ENCODE peak calls at places on chromosomes 1 and 21, in five cellular contexts. One of them, this sample, is unnamed.

GRCh38 chr1:98325646-98326441 is 335.7 kb upstream of the SNX7 start:
- DNase-seq in fibroblast of lung: peak; percentile 92
- DNase-seq in H1: no peak
- DNase-seq in neural progenitor cell: no peak
- DNase-seq in endothelial cell of umbilical vein: peak; percentile 91
- DNase-seq in this sample: peak; percentile 36

GRCh38 chr1:62436039-62436465 is 797 bp upstream of the USP1 start:
- DNase-seq in fibroblast of lung: no peak
- DNase-seq in endothelial cell of umbilical vein: no peak
- DNase-seq in neural progenitor cell: no peak
- DNase-seq in H1: no peak
- DNase-seq in this sample: no peak

GRCh38 chr1:103461171-103462105 is 64.1 kb upstream of the RNPC3 start:
- DNase-seq in fibroblast of lung: peak; percentile 35
- DNase-seq in neural progenitor cell: peak; percentile 10
- DNase-seq in H1: no peak
- DNase-seq in endothelial cell of umbilical vein: peak; percentile 18
- DNase-seq in this sample: no peak

GRCh38 chr21:45202344-45202743 is 85.4 kb downstream of the POFUT2 start:
- DNase-seq in H1: no peak
- DNase-seq in neural progenitor cell: no peak
- DNase-seq in fibroblast of lung: no peak
- DNase-seq in endothelial cell of umbilical vein: no peak
- DNase-seq in this sample: no peak

GRCh38 chr21:35050348-35051286 is 1.5 kb upstream of the RUNX1 start:
- DNase-seq in endothelial cell of umbilical vein: no peak
- DNase-seq in neural progenitor cell: no peak
- DNase-seq in fibroblast of lung: no peak
- DNase-seq in H1: no peak
- DNase-seq in this sample: no peak

GRCh38 chr1:16236091-16236494 is 890 bp downstream of the CPLANE2 start:
- DNase-seq in H1: no peak
- DNase-seq in neural progenitor cell: peak; percentile 46
- DNase-seq in fibroblast of lung: no peak
- DNase-seq in endothelial cell of umbilical vein: peak; percentile 39
- DNase-seq in this sample: peak; percentile 66

GRCh38 chr21:36450511-36450910 is 29.4 kb downstream of the CLDN14 start:
- DNase-seq in neural progenitor cell: no peak
- DNase-seq in fibroblast of lung: no peak
- DNase-seq in H1: no peak
- DNase-seq in endothelial cell of umbilical vein: peak; percentile 57
- DNase-seq in this sample: no peak

GRCh38 chr1:200960236-200960947 is 63.1 kb downstream of the KIF21B start:
- DNase-seq in endothelial cell of umbilical vein: no peak
- DNase-seq in neural progenitor cell: no peak
- DNase-seq in fibroblast of lung: no peak
- DNase-seq in H1: no peak
- DNase-seq in this sample: no peak

GRCh38 chr1:14999441-14999840 is 154.1 kb upstream of the TMEM51 start:
- DNase-seq in H1: no peak
- DNase-seq in endothelial cell of umbilical vein: no peak
- DNase-seq in neural progenitor cell: no peak
- DNase-seq in fibroblast of lung: no peak
- DNase-seq in this sample: no peak

GRCh38 chr1:181396811-181397210 is 86.5 kb upstream of the CACNA1E start:
- DNase-seq in neural progenitor cell: no peak
- DNase-seq in endothelial cell of umbilical vein: no peak
- DNase-seq in fibroblast of lung: no peak
- DNase-seq in H1: no peak
- DNase-seq in this sample: no peak

GRCh38 chr1:183953031-183953430 is 84.5 kb downstream of the COLGALT2 start:
- DNase-seq in H1: no peak
- DNase-seq in endothelial cell of umbilical vein: no peak
- DNase-seq in fibroblast of lung: peak; percentile 11
- DNase-seq in neural progenitor cell: no peak
- DNase-seq in this sample: no peak

GRCh38 chr21:36873511-36873910 is 93.0 kb downstream of the HLCS start:
- DNase-seq in fibroblast of lung: no peak
- DNase-seq in endothelial cell of umbilical vein: no peak
- DNase-seq in H1: no peak
- DNase-seq in neural progenitor cell: no peak
- DNase-seq in this sample: no peak

GRCh38 chr1:236035681-236036101 is 29.2 kb downstream of the NID1 start:
- DNase-seq in endothelial cell of umbilical vein: no peak
- DNase-seq in H1: no peak
- DNase-seq in fibroblast of lung: peak; percentile 76
- DNase-seq in neural progenitor cell: no peak
- DNase-seq in this sample: no peak

GRCh38 chr1:51295926-51296325 is 34.4 kb downstream of the TTC39A start:
- DNase-seq in fibroblast of lung: no peak
- DNase-seq in H1: no peak
- DNase-seq in neural progenitor cell: no peak
- DNase-seq in endothelial cell of umbilical vein: no peak
- DNase-seq in this sample: no peak

GRCh38 chr1:6246497-6247295 is 2.7 kb downstream of the HES3 start:
- DNase-seq in neural progenitor cell: peak; percentile 95
- DNase-seq in H1: no peak
- DNase-seq in fibroblast of lung: peak; percentile 76
- DNase-seq in endothelial cell of umbilical vein: peak; percentile 58
- DNase-seq in this sample: peak; percentile 85
- TF ChIP-seq CTCF in neural progenitor cell: peak; percentile 86
- TF ChIP-seq CTCF in H1: no peak
- TF ChIP-seq CTCF in fibroblast of lung: peak; percentile 84
- TF ChIP-seq CTCF in endothelial cell of umbilical vein: peak; percentile 81
- TF ChIP-seq CTCF in this sample: peak; percentile 95

GRCh38 chr1:214449371-214449770 is 102.0 kb downstream of the PTPN14 start:
- DNase-seq in fibroblast of lung: no peak
- DNase-seq in H1: no peak
- DNase-seq in neural progenitor cell: no peak
- DNase-seq in endothelial cell of umbilical vein: no peak
- DNase-seq in this sample: no peak
- H3K27me3 ChIP-seq in fibroblast of lung: no peaks in the 10 kb centered on the region
- H3K27me3 ChIP-seq in H1: no peaks in the 10 kb centered on the region
- H3K27me3 ChIP-seq in neural progenitor cell: no peaks in the 10 kb centered on the region
- H3K27me3 ChIP-seq in endothelial cell of umbilical vein: no peaks in the 10 kb centered on the region
- H3K27me3 ChIP-seq in this sample: no peaks in the 10 kb centered on the region

GRCh38 chr1:199608414-199608813 is 419.1 kb upstream of the NR5A2 start:
- DNase-seq in neural progenitor cell: no peak
- DNase-seq in H1: no peak
- DNase-seq in fibroblast of lung: no peak
- DNase-seq in endothelial cell of umbilical vein: no peak
- DNase-seq in this sample: no peak

GRCh38 chr1:199616947-199617346 is 410.6 kb upstream of the NR5A2 start:
- DNase-seq in fibroblast of lung: no peak
- DNase-seq in neural progenitor cell: no peak
- DNase-seq in endothelial cell of umbilical vein: peak; percentile 6
- DNase-seq in H1: no peak
- DNase-seq in this sample: no peak

DNA sequence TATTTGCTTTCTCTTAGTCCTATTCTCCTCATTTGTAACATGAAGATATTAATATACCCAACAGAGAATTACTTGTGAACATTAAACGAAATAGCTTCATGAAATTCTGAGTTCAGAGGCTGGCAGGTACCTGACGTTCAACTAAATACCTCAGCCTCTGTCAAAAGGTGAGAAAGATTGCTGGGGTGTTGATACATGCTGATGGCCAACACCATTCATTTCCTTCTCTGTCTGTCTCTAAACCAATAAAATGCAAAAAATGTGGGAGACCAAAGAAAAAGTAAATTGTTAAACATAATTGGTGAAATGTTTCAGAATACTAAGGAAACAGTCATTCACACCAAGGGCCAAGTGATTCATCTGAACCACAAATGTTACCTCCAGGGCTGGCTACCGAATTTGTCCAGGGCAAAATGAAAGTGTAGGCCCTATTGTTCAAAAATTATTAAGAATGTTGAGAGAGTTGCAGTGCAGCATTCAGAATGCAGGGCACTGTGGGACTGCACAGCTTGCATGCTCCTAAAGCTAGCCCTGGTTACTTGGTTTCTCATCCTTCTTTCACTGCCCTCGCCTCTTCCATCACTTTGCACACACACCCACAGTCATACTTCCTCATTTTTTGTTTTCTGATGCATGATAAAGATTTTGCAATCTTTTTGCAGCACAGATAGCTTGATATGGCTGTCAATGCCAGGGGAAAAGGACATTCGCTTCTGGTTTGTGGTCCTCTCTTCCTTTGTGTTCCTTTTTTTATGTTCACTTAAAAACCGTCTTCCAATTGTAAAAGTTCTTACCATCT is 414.3 kb upstream of the NR5A2 start:
- DNase-seq in H1: no peak
- DNase-seq in neural progenitor cell: no peak
- DNase-seq in endothelial cell of umbilical vein: no peak
- DNase-seq in fibroblast of lung: no peak
- DNase-seq in this sample: no peak
- H3K9ac ChIP-seq in H1: no peak overlapping the region
- H3K9ac ChIP-seq in neural progenitor cell: no peak overlapping the region
- H3K9ac ChIP-seq in endothelial cell of umbilical vein: no peak overlapping the region
- H3K9ac ChIP-seq in fibroblast of lung: no peak overlapping the region
- H3K9ac ChIP-seq in this sample: no peak overlapping the region

GRCh38 chr1:179365342-179366092 is at the start of gene AXDND1:
- DNase-seq in neural progenitor cell: peak; percentile 81
- DNase-seq in H1: peak; percentile 5
- DNase-seq in fibroblast of lung: peak; percentile 90
- DNase-seq in endothelial cell of umbilical vein: peak; percentile 86
- DNase-seq in this sample: peak; percentile 93
- TF ChIP-seq CTCF in neural progenitor cell: no peak
- TF ChIP-seq CTCF in H1: no peak
- TF ChIP-seq CTCF in fibroblast of lung: peak; percentile 15
- TF ChIP-seq CTCF in endothelial cell of umbilical vein: no peak
- TF ChIP-seq CTCF in this sample: no peak

GRCh38 chr1:159171688-159172501 is 480 bp downstream of the CADM3 start:
- DNase-seq in H1: no peak
- DNase-seq in endothelial cell of umbilical vein: peak; percentile 21
- DNase-seq in neural progenitor cell: peak; percentile 75
- DNase-seq in fibroblast of lung: no peak
- DNase-seq in this sample: no peak

GRCh38 chr1:159171254-159171687 is at the start of gene CADM3:
- DNase-seq in H1: no peak
- DNase-seq in neural progenitor cell: peak; percentile 83
- DNase-seq in fibroblast of lung: no peak
- DNase-seq in endothelial cell of umbilical vein: no peak
- DNase-seq in this sample: peak; percentile 26

GRCh38 chr1:159173303-159173702 is 1.9 kb downstream of the CADM3 start:
- DNase-seq in endothelial cell of umbilical vein: no peak
- DNase-seq in neural progenitor cell: no peak
- DNase-seq in H1: no peak
- DNase-seq in fibroblast of lung: no peak
- DNase-seq in this sample: no peak

GRCh38 chr1:159170639-159171038 is 776 bp upstream of the CADM3 start:
- DNase-seq in fibroblast of lung: no peak
- DNase-seq in neural progenitor cell: no peak
- DNase-seq in H1: no peak
- DNase-seq in endothelial cell of umbilical vein: no peak
- DNase-seq in this sample: no peak

GRCh38 chr1:159172599-159173291 is 1.3 kb downstream of the CADM3 start:
- DNase-seq in H1: no peak
- DNase-seq in fibroblast of lung: no peak
- DNase-seq in endothelial cell of umbilical vein: no peak
- DNase-seq in neural progenitor cell: peak; percentile 69
- DNase-seq in this sample: peak; percentile 23
- H3K27me3 ChIP-seq in H1: no peaks in the 10 kb centered on the region
- H3K27me3 ChIP-seq in fibroblast of lung: peaks cover 12% of the 10 kb centered on the region
- H3K27me3 ChIP-seq in endothelial cell of umbilical vein: peaks cover 51% of the 10 kb centered on the region
- H3K27me3 ChIP-seq in neural progenitor cell: no peaks in the 10 kb centered on the region
- H3K27me3 ChIP-seq in this sample: peaks cover 21% of the 10 kb centered on the region

GRCh38 chr1:32612189-32612881 is 38.0 kb downstream of the ZBTB8OS start:
- DNase-seq in endothelial cell of umbilical vein: peak; percentile 86
- DNase-seq in neural progenitor cell: peak; percentile 91
- DNase-seq in H1: peak; percentile 23
- DNase-seq in fibroblast of lung: peak; percentile 60
- DNase-seq in this sample: peak; percentile 93
- H3K9ac ChIP-seq in endothelial cell of umbilical vein: peak overlapping the region; percentile 50
- H3K9ac ChIP-seq in neural progenitor cell: no peak overlapping the region
- H3K9ac ChIP-seq in H1: no peak overlapping the region
- H3K9ac ChIP-seq in fibroblast of lung: peak overlapping the region; percentile 23
- H3K9ac ChIP-seq in this sample: peak overlapping the region; percentile 63

GRCh38 chr1:19882111-19883071 is at the start of gene OTUD3:
- DNase-seq in neural progenitor cell: peak; percentile 100
- DNase-seq in endothelial cell of umbilical vein: peak; percentile 98
- DNase-seq in fibroblast of lung: peak; percentile 98
- DNase-seq in H1: peak; percentile 89
- DNase-seq in this sample: peak; percentile 98
- TF ChIP-seq CTCF in neural progenitor cell: peak; percentile 86
- TF ChIP-seq CTCF in endothelial cell of umbilical vein: peak; percentile 98
- TF ChIP-seq CTCF in fibroblast of lung: peak; percentile 79
- TF ChIP-seq CTCF in H1: peak; percentile 70
- TF ChIP-seq CTCF in this sample: peak; percentile 89

GRCh38 chr1:30241681-30242080 is 481.7 kb downstream of the MATN1 start:
- DNase-seq in endothelial cell of umbilical vein: no peak
- DNase-seq in neural progenitor cell: no peak
- DNase-seq in H1: no peak
- DNase-seq in fibroblast of lung: no peak
- DNase-seq in this sample: no peak
- H3K27me3 ChIP-seq in endothelial cell of umbilical vein: no peaks in the 10 kb centered on the region
- H3K27me3 ChIP-seq in neural progenitor cell: peaks cover 6% of the 10 kb centered on the region
- H3K27me3 ChIP-seq in H1: no peaks in the 10 kb centered on the region
- H3K27me3 ChIP-seq in fibroblast of lung: no peaks in the 10 kb centered on the region
- H3K27me3 ChIP-seq in this sample: peaks cover 3% of the 10 kb centered on the region

DNA sequence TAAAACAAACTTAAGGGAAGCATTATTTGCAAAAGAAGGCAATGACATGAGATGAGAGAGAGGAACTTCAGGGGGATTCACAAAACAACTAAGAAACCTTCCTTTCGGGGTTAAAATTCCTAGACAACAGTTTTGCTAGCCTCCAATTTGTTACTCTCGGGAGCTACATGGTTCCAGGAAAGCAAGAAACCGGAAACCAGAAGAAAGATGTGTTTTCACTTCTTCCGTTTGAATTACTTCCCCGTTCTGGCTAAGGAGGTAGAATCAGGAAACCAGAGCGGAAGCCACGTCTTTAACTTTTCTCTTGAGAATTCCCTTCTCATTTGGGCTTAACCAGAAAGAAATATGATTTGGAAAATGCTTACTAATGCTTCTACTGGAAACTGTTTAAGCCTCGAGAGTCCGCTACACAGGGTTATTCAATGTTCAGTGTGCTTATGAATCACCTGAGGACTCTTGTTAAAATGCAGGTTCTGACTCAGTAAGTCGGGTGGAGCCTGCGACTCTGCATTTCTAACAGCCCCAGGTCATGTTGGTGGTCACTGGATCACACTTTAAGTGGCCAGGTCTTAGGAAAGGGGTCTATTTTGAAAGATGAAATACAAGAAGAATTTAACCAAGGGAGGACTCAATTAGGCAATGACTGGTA is 43.5 kb upstream of the MCOLN3 start:
- DNase-seq in fibroblast of lung: no peak
- DNase-seq in neural progenitor cell: no peak
- DNase-seq in endothelial cell of umbilical vein: no peak
- DNase-seq in H1: no peak
- DNase-seq in this sample: no peak
- H3K9ac ChIP-seq in fibroblast of lung: no peak overlapping the region
- H3K9ac ChIP-seq in neural progenitor cell: no peak overlapping the region
- H3K9ac ChIP-seq in endothelial cell of umbilical vein: no peak overlapping the region
- H3K9ac ChIP-seq in H1: no peak overlapping the region
- H3K9ac ChIP-seq in this sample: no peak overlapping the region